ENCODE peak calls at places on chromosomes 13 and 19, in eight cellular contexts. A, Q, C, V, O, P, U and L are unnamed samples.

GRCh38 chr13:48571121-48571901 is 38.4 kb upstream of the RCBTB2 start:
- DNase-seq in A (no peak), Q (peak), C (peak), V (no peak), O (no peak), P (no peak), U (peak), L (no peak)

GRCh38 chr19:2103308-2103707 is 6.6 kb downstream of the IZUMO4 start:
- DNase-seq in A (no peak), Q (no peak), C (no peak), V (no peak), O (no peak), P (no peak), U (no peak), L (no peak)

GRCh38 chr19:30978639-30979038 is 370.6 kb downstream of the TSHZ3 start:
- DNase-seq in A (no peak), Q (no peak), C (no peak), V (no peak), O (no peak), P (no peak), U (no peak), L (no peak)

GRCh38 chr19:16911046-16911445 is 22.2 kb downstream of the F2RL3 start:
- DNase-seq in A (no peak), Q (no peak), C (no peak), V (no peak), O (no peak), P (no peak), U (no peak), L (no peak)

GRCh38 chr19:17538684-17539287 is 16.7 kb upstream of the COLGALT1 start:
- DNase-seq in A (no peak), Q (peak), C (no peak), V (no peak), O (no peak), P (no peak), U (peak), L (no peak)

GRCh38 chr13:75432811-75433244 is 49.1 kb downstream of the TBC1D4 start:
- DNase-seq in A (no peak), Q (no peak), C (no peak), V (no peak), O (no peak), P (no peak), U (no peak), L (no peak)

GRCh38 chr19:8900421-8900820 is 68.2 kb downstream of the MBD3L1 start:
- DNase-seq in A (no peak), Q (no peak), C (no peak), V (no peak), O (no peak), P (no peak), U (no peak), L (no peak)

GRCh38 chr19:15294591-15294990 is 37.7 kb downstream of the BRD4 start:
- DNase-seq in A (no peak), Q (no peak), C (peak), V (no peak), O (no peak), P (no peak), U (no peak), L (no peak)